ENCODE peak calls at places on chromosomes 4 and X, in ten cellular contexts. F is GM04504, Y is OCI-M1, N is GM23338, L is trophoblast cell, X is DMS 273 treated with DMSO at 0.1 percent for 48 hours, E is memory B cell, C is fibroblast of gingiva, S is NCI-H460, D is smooth muscle cell of the brain vasculature. T is an unnamed sample.
A peak's percentile ranks its signal among the peaks of the same experiment; 100 is the strongest.

GRCh38 chr4:174522183-174523002 is at the start of gene HPGD:
- DNase-seq in F (no peak), Y (peak; percentile 85), N (peak; percentile 73), L (peak; percentile 77), X (no peak), E (peak; percentile 13), C (peak; percentile 15), S (no peak), D (no peak), T (no peak)

GRCh38 chrX:109974906-109975655 is 27.8 kb upstream of the TMEM164 start:
- DNase-seq in F (no peak), Y (peak; percentile 72), N (no peak), L (no peak), X (no peak), E (no peak), C (no peak), S (no peak), D (no peak), T (no peak)

GRCh38 chr4:24809376-24809775 is 14.0 kb downstream of the SOD3 start:
- DNase-seq in F (no peak), Y (no peak), N (peak; percentile 74), L (no peak), X (no peak), E (no peak), C (no peak), S (no peak), D (no peak), T (no peak)

GRCh38 chr4:142291299-142291698 is 554.8 kb downstream of the INPP4B start:
- DNase-seq in F (no peak), Y (no peak), N (no peak), L (no peak), X (no peak), E (no peak), C (no peak), S (no peak), D (no peak), T (no peak)

GRCh38 chr4:120750152-120750525 is 172.4 kb downstream of the PRDM5 start:
- DNase-seq in F (no peak), Y (no peak), N (no peak), L (no peak), X (no peak), E (no peak), C (no peak), S (no peak), D (no peak), T (no peak)

GRCh38 chr4:91285485-91285884 is 1018.3 kb upstream of the GRID2 start:
- DNase-seq in F (no peak), Y (no peak), N (no peak), L (no peak), X (no peak), E (no peak), C (no peak), S (no peak), D (no peak), T (no peak)

GRCh38 chrX:43703211-43703791 is 47.2 kb downstream of the MAOA start:
- DNase-seq in F (peak; percentile 4), Y (no peak), N (no peak), L (no peak), X (no peak), E (no peak), C (peak; percentile 85), S (peak; percentile 13), D (no peak), T (no peak)

GRCh38 chrX:9433596-9433995 is 31.3 kb upstream of the TBL1X start:
- DNase-seq in F (no peak), Y (no peak), N (no peak), L (no peak), X (no peak), E (no peak), C (no peak), S (no peak), D (no peak), T (no peak)

GRCh38 chr4:110202024-110202423 is 3.6 kb upstream of the ELOVL6 start:
- DNase-seq in F (no peak), Y (no peak), N (no peak), L (no peak), X (no peak), E (no peak), C (no peak), S (no peak), D (no peak), T (no peak)

GRCh38 chrX:110182362-110182761 is 135.5 kb downstream of the AMMECR1 start:
- DNase-seq in F (no peak), Y (no peak), N (no peak), L (no peak), X (no peak), E (no peak), C (no peak), S (no peak), D (no peak), T (no peak)

GRCh38 chrX:39614680-39614998 is 483.1 kb downstream of the BCOR start:
- DNase-seq in F (no peak), Y (no peak), N (no peak), L (no peak), X (no peak), E (no peak), C (no peak), S (no peak), D (no peak), T (no peak)

GRCh38 chr4:151004222-151004621 is 10.9 kb downstream of the LRBA start:
- DNase-seq in F (no peak), Y (no peak), N (no peak), L (no peak), X (no peak), E (no peak), C (peak; percentile 6), S (no peak), D (no peak), T (no peak)

GRCh38 chrX:32987139-32987538 is 224.2 kb downstream of the DMD start:
- DNase-seq in F (no peak), Y (no peak), N (peak; percentile 73), L (peak; percentile 40), X (no peak), E (no peak), C (no peak), S (no peak), D (no peak), T (no peak)

GRCh38 chr4:158314756-158315487 is 104.6 kb downstream of the TMEM144 start:
- DNase-seq in F (peak; percentile 87), Y (no peak), N (no peak), L (peak; percentile 15), X (no peak), E (no peak), C (peak; percentile 98), S (peak; percentile 54), D (peak; percentile 77), T (no peak)

GRCh38 chr4:169256856-169257756 is 13.7 kb downstream of the SH3RF1 start:
- DNase-seq in F (no peak), Y (peak; percentile 23), N (no peak), L (no peak), X (no peak), E (no peak), C (no peak), S (no peak), D (no peak), T (no peak)

GRCh38 chr4:56506110-56506705 is 617 bp downstream of the ARL9 start:
- DNase-seq in F (no peak), Y (no peak), N (peak; percentile 53), L (no peak), X (no peak), E (no peak), C (no peak), S (no peak), D (no peak), T (no peak)

GRCh38 chr4:8702020-8702495 is 109.5 kb downstream of the CPZ start:
- DNase-seq in F (no peak), Y (no peak), N (no peak), L (no peak), X (no peak), E (no peak), C (no peak), S (no peak), D (no peak), T (no peak)

GRCh38 chrX:153598541-153599191 is at the start of gene CCNQ:
- DNase-seq in F (no peak), Y (peak; percentile 44), N (peak; percentile 44), L (peak; percentile 63), X (no peak), E (no peak), C (peak; percentile 1), S (no peak), D (no peak), T (no peak)

GRCh38 chrX:40260123-40260751 is 162.5 kb upstream of the BCOR start:
- DNase-seq in F (no peak), Y (no peak), N (no peak), L (no peak), X (no peak), E (no peak), C (peak; percentile 12), S (no peak), D (no peak), T (no peak)

GRCh38 chrX:126137899-126138298 is 28.2 kb downstream of the DCAF12L2 start:
- DNase-seq in F (no peak), Y (peak; percentile 36), N (peak; percentile 25), L (no peak), X (no peak), E (no peak), C (no peak), S (no peak), D (no peak), T (no peak)

GRCh38 chr4:56728512-56728911 is 47.4 kb upstream of the HOPX start:
- DNase-seq in F (peak; percentile 75), Y (peak; percentile 62), N (no peak), L (no peak), X (no peak), E (no peak), C (peak; percentile 80), S (no peak), D (peak; percentile 65), T (no peak)

GRCh38 chr4:1717129-1718094 is 3.7 kb downstream of the TMEM129 start:
- DNase-seq in F (no peak), Y (no peak), N (no peak), L (no peak), X (no peak), E (no peak), C (no peak), S (no peak), D (no peak), T (no peak)

GRCh38 chr4:2787230-2788100 is 5.4 kb upstream of the SH3BP2 start:
- DNase-seq in F (no peak), Y (no peak), N (no peak), L (no peak), X (no peak), E (peak; percentile 44), C (no peak), S (no peak), D (no peak), T (peak; percentile 50)

GRCh38 chr4:85777908-85778808 is 303.2 kb downstream of the ARHGAP24 start:
- DNase-seq in F (no peak), Y (peak; percentile 10), N (no peak), L (no peak), X (no peak), E (no peak), C (peak; percentile 27), S (no peak), D (no peak), T (no peak)

T was measured in GF-D8.